ENCODE peak calls at places on chromosomes 3 and 15, in ten cellular contexts. X is kidney glomerular epithelial cell, M is GM20000, Q is AG04450, L is nucleus accumbens, C is SK-N-SH, D is lower lobe of right lung, S is A172, T is mesothelial cell of epicardium, E is SW 1271. R is an unnamed sample.
A peak's percentile ranks its signal among the peaks of the same experiment; 100 is the strongest.

GRCh38 chr3:179149239-179149887 is 1.2 kb downstream of the PIK3CA start:
- DNase-seq in T (no peak), S (peak; percentile 44), C (no peak), X (peak; percentile 50), D (peak; percentile 51), E (no peak), L (no peak), M (peak; percentile 43), Q (no peak), R (peak; percentile 19)

GRCh38 chr3:170425491-170426239 is 7.0 kb downstream of the CLDN11 start:
- DNase-seq in T (no peak), L (peak; percentile 70), D (no peak), M (no peak), S (no peak), C (peak; percentile 44), E (no peak), Q (no peak), X (no peak), R (peak; percentile 21)

GRCh38 chr3:43287514-43287913 is 1.2 kb downstream of the SNRK start:
- DNase-seq in C (no peak), D (no peak), X (peak; percentile 26), L (no peak), T (no peak), E (no peak), M (no peak), Q (no peak), S (no peak), R (peak; percentile 14)

GRCh38 chr3:126476166-126476975 is 680 bp upstream of the ZXDC start:
- DNase-seq in C (no peak), S (peak; percentile 23), X (peak; percentile 49), L (peak; percentile 83), Q (no peak), M (no peak), D (peak; percentile 83), T (peak; percentile 72), E (no peak), R (peak; percentile 78)

GRCh38 chr3:134370611-134371451 is 3.4 kb downstream of the AMOTL2 start:
- DNase-seq in M (no peak), E (no peak), C (no peak), X (no peak), T (no peak), S (no peak), Q (no peak), L (no peak), D (no peak), R (no peak)

GRCh38 chr3:57967590-57967989 is 40.6 kb upstream of the FLNB start:
- DNase-seq in L (no peak), S (no peak), X (no peak), T (no peak), C (no peak), E (no peak), M (no peak), Q (no peak), D (no peak), R (no peak)

GRCh38 chr3:189739396-189739795 is 108.2 kb downstream of the TP63 start:
- DNase-seq in D (no peak), T (no peak), Q (no peak), E (no peak), S (no peak), C (no peak), X (no peak), M (no peak), L (no peak), R (no peak)

GRCh38 chr15:74768771-74769342 is 13.0 kb upstream of the CSK start:
- DNase-seq in S (peak; percentile 42), C (peak; percentile 84), D (peak; percentile 75), T (peak; percentile 80), M (peak; percentile 80), X (peak; percentile 3), E (no peak), Q (no peak), L (peak; percentile 53), R (peak; percentile 81)

GRCh38 chr15:73982251-73982962 is 9.7 kb downstream of the STOML1 start:
- DNase-seq in X (peak; percentile 80), Q (peak; percentile 58), S (peak; percentile 94), T (peak; percentile 53), L (no peak), C (no peak), E (no peak), M (no peak), D (peak; percentile 87), R (no peak)

GRCh38 chr15:36882487-36883108 is 217.8 kb downstream of the MEIS2 start:
- DNase-seq in D (no peak), Q (no peak), S (no peak), T (no peak), X (no peak), E (no peak), C (no peak), L (no peak), M (no peak), R (peak; percentile 59)